ENCODE peak calls at places on chromosomes 16 and 17, in seven cellular contexts. C is lower leg skin, A is NCI-H1694 treated with DMSO at 0.1 percent for 48 hours, H is head of caudate nucleus, K is H9, D is left colon, M is kidney tubule cell. E is an unnamed sample.
A peak's percentile ranks its signal among the peaks of the same experiment; 100 is the strongest.

GRCh38 chr17:17351901-17352781 is 49.0 kb downstream of the NT5M start:
- DNase-seq in M (peak; percentile 41), A (no peak), D (no peak), H (no peak), C (peak; percentile 88), K (peak; percentile 46), E (no peak)

GRCh38 chr16:27230562-27230991 is 27.3 kb downstream of the KDM8 start:
- DNase-seq in D (peak; percentile 91), K (no peak), C (no peak), H (no peak), A (no peak), M (no peak), E (no peak)

GRCh38 chr17:78369791-78370381 is 8.6 kb upstream of the PGS1 start:
- DNase-seq in K (peak; percentile 67), C (no peak), H (no peak), A (no peak), D (no peak), M (no peak), E (no peak)

GRCh38 chr17:17929655-17930380 is 42.4 kb downstream of the TOM1L2 start:
- DNase-seq in K (no peak), A (no peak), C (peak; percentile 49), M (peak; percentile 58), H (no peak), D (no peak), E (no peak)

GRCh38 chr17:27066315-27066714 is 227.6 kb upstream of the WSB1 start:
- DNase-seq in D (no peak), M (no peak), C (no peak), A (no peak), K (no peak), H (no peak), E (no peak)

GRCh38 chr17:80227666-80228065 is 7.4 kb downstream of the SLC26A11 start:
- DNase-seq in H (no peak), A (no peak), C (no peak), K (no peak), D (no peak), M (no peak), E (no peak)

GRCh38 chr16:64132686-64133085 is 989.2 kb downstream of the CDH11 start:
- DNase-seq in M (no peak), H (no peak), A (no peak), C (no peak), K (no peak), D (no peak), E (no peak)

GRCh38 chr17:44112284-44113280 is 10.9 kb downstream of the HDAC5 start:
- DNase-seq in C (no peak), K (no peak), H (no peak), D (no peak), A (no peak), M (no peak), E (peak; percentile 61)

GRCh38 chr16:89619880-89620279 is 6.4 kb downstream of the DPEP1 start:
- DNase-seq in D (no peak), K (no peak), A (no peak), H (no peak), C (no peak), M (no peak), E (no peak)

GRCh38 chr17:82350182-82351030 is 8.6 kb upstream of the TEX19 start:
- DNase-seq in D (no peak), M (no peak), H (no peak), C (no peak), A (no peak), K (no peak), E (no peak)

GRCh38 chr17:50118828-50119218 is 11.1 kb downstream of the SAMD14 start:
- DNase-seq in D (no peak), M (no peak), C (no peak), A (no peak), H (no peak), K (no peak), E (no peak)

GRCh38 chr17:43736389-43736788 is 22.2 kb downstream of the SOST start:
- DNase-seq in C (no peak), A (no peak), D (no peak), M (no peak), H (no peak), K (no peak), E (no peak)

E was measured in ovary.